ENCODE peak calls at places on chromosomes 5 and 9, in ten cellular contexts. B is breast epithelium, S is neural crest cell, T is transverse colon, N is IMR-90, A is OCI-LY7, U is Caco-2, L is HL-60, W is Panc1, R is epithelial cell of esophagus. C is an unnamed sample.

GRCh38 chr5:10461904-10462542 is 20.3 kb downstream of the ROPN1L start:
- DNase-seq in T (no peak), A (no peak), R (peak), U (peak), N (no peak), W (no peak), S (no peak), L (no peak), B (no peak), C (no peak)

GRCh38 chr5:61329729-61330128 is 2.3 kb upstream of the ZSWIM6 start:
- DNase-seq in T (no peak), A (no peak), B (no peak), R (no peak), U (no peak), S (no peak), W (no peak), L (no peak), N (peak), C (no peak)

GRCh38 chr9:108072740-108073139 is 583.2 kb upstream of the KLF4 start:
- DNase-seq in L (no peak), A (no peak), S (no peak), W (no peak), B (no peak), R (no peak), T (no peak), U (no peak), N (no peak), C (no peak)

GRCh38 chr5:143924311-143924710 is 112.3 kb downstream of the HMHB1 start:
- DNase-seq in W (no peak), U (no peak), N (peak), L (no peak), A (no peak), T (no peak), S (no peak), B (no peak), R (no peak), C (no peak)

GRCh38 chr5:172370648-172371248 is 83.6 kb downstream of the SH3PXD2B start:
- DNase-seq in S (peak), W (no peak), L (peak), N (peak), U (peak), T (no peak), A (peak), B (no peak), R (peak), C (no peak)

GRCh38 chr5:997001-997474 is 11.6 kb upstream of the NKD2 start:
- DNase-seq in T (peak), B (no peak), S (no peak), N (no peak), A (no peak), W (no peak), R (no peak), L (no peak), U (peak), C (no peak)

GRCh38 chr9:7961076-7961475 is 161.5 kb upstream of the DMAC1 start:
- DNase-seq in A (no peak), N (no peak), S (no peak), B (no peak), U (no peak), R (no peak), W (no peak), T (no peak), L (no peak), C (no peak)

GRCh38 chr5:34703767-34704324 is 47.7 kb downstream of the RAI14 start:
- DNase-seq in N (no peak), R (no peak), U (peak), L (no peak), A (no peak), T (no peak), W (no peak), S (no peak), B (no peak), C (no peak)

GRCh38 chr9:127087836-127088235 is 34.6 kb downstream of the ANGPTL2 start:
- DNase-seq in L (no peak), T (no peak), R (no peak), A (no peak), N (no peak), W (no peak), B (no peak), S (no peak), U (no peak), C (no peak)

GRCh38 chr5:86507574-86507973 is 110.2 kb upstream of the COX7C start:
- DNase-seq in S (no peak), U (no peak), B (no peak), R (peak), L (no peak), A (no peak), T (no peak), N (no peak), W (no peak), C (no peak)

GRCh38 chr5:43661102-43661501 is 58.1 kb downstream of the NNT start:
- DNase-seq in S (peak), L (no peak), T (no peak), A (peak), R (peak), B (no peak), U (peak), N (peak), W (peak), C (no peak)

GRCh38 chr9:121718501-121718900 is 67.1 kb downstream of the DAB2IP start:
- DNase-seq in W (no peak), T (no peak), R (peak), L (no peak), N (no peak), S (no peak), A (no peak), U (no peak), B (no peak), C (no peak)

GRCh38 chr9:15317836-15318235 is 10.8 kb upstream of the TTC39B start:
- DNase-seq in W (no peak), U (no peak), N (peak), L (no peak), S (no peak), T (no peak), B (no peak), R (no peak), A (no peak), C (no peak)

GRCh38 chr9:136378171-136379002 is 4.9 kb upstream of the CARD9 start:
- DNase-seq in R (no peak), A (no peak), B (no peak), U (no peak), T (no peak), S (no peak), N (no peak), L (no peak), W (no peak), C (no peak)

GRCh38 chr5:11602298-11602697 is 301.9 kb downstream of the CTNND2 start:
- DNase-seq in B (no peak), A (no peak), W (no peak), S (no peak), T (no peak), R (no peak), L (no peak), N (no peak), U (peak), C (no peak)

GRCh38 chr9:91935066-91935729 is 14.8 kb downstream of the ROR2 start:
- DNase-seq in W (no peak), U (no peak), T (no peak), N (no peak), S (no peak), A (no peak), L (no peak), B (peak), R (no peak), C (no peak)

GRCh38 chr5:146007270-146007669 is 70.9 kb downstream of the SH3RF2 start:
- DNase-seq in N (no peak), L (peak), R (no peak), A (no peak), S (no peak), B (no peak), U (peak), W (no peak), T (no peak), C (no peak)

GRCh38 chr9:96853711-96854072 is 622 bp downstream of the ZNF782 start:
- DNase-seq in R (peak), W (no peak), A (peak), U (no peak), S (no peak), L (no peak), N (peak), B (no peak), T (no peak), C (no peak)

GRCh38 chr5:61290815-61291214 is 41.2 kb upstream of the ZSWIM6 start:
- DNase-seq in S (no peak), T (peak), B (no peak), W (no peak), L (no peak), R (peak), N (no peak), A (no peak), U (no peak), C (no peak)

GRCh38 chr9:136690841-136691261 is 3.6 kb upstream of the AGPAT2 start:
- DNase-seq in S (no peak), N (no peak), U (no peak), L (no peak), T (no peak), R (no peak), W (no peak), B (no peak), A (no peak), C (no peak)

GRCh38 chr5:127313847-127314473 is 23.4 kb downstream of the MEGF10 start:
- DNase-seq in L (peak), B (peak), S (peak), N (peak), T (peak), A (peak), W (peak), U (peak), R (peak), C (no peak)

GRCh38 chr5:33272288-33272687 is 168.5 kb upstream of the TARS1 start:
- DNase-seq in T (no peak), R (peak), U (no peak), A (no peak), N (peak), W (peak), L (no peak), B (no peak), S (no peak), C (no peak)

GRCh38 chr9:78821126-78821822 is 524.3 kb downstream of the PSAT1 start:
- DNase-seq in L (peak), B (no peak), T (no peak), R (peak), A (peak), U (peak), S (no peak), W (no peak), N (peak), C (no peak)

GRCh38 chr5:80186634-80187033 is 69.2 kb downstream of the SERINC5 start:
- DNase-seq in T (peak), B (no peak), L (peak), N (no peak), S (no peak), R (peak), U (no peak), A (peak), W (no peak), C (no peak)

GRCh38 chr5:178547753-178548415 is 42.3 kb downstream of the COL23A1 start:
- DNase-seq in L (no peak), N (no peak), R (no peak), W (no peak), S (no peak), T (no peak), U (no peak), B (no peak), A (no peak), C (no peak)

GRCh38 chr5:142199388-142199787 is 90.8 kb downstream of the NDFIP1 start:
- DNase-seq in L (no peak), U (no peak), A (no peak), B (no peak), N (no peak), R (no peak), S (no peak), W (no peak), T (no peak), C (no peak)

GRCh38 chr5:142204219-142204618 is 95.6 kb downstream of the NDFIP1 start:
- DNase-seq in B (no peak), N (no peak), A (no peak), T (no peak), R (no peak), W (no peak), L (no peak), S (no peak), U (no peak), C (no peak)

GRCh38 chr5:142200387-142200786 is 91.8 kb downstream of the NDFIP1 start:
- DNase-seq in L (no peak), B (no peak), U (no peak), R (no peak), W (no peak), S (no peak), N (no peak), A (no peak), T (no peak), C (no peak)

GRCh38 chr5:142202282-142202681 is 93.7 kb downstream of the NDFIP1 start:
- DNase-seq in R (peak), T (no peak), B (no peak), U (no peak), N (peak), W (no peak), A (no peak), L (no peak), S (no peak), C (no peak)

DNA sequence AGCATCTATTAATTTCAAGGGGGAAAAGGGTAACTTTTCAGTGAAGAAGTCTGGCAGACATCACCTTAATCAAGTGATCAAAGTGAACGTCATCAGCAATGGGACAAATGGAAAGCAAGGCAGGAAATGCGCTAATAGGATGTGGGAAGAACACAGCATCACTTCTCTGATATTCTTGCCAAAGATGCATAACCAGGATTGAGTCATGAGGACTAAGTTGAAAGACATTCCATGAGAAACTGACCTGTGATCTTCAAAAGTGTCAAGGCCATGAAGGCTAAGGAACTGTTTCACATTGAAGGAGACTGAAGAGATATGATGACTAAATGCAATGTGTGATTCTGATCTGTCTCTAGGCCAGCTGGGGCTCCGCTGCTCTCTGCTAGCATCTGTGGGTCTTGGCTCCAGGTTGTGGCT is 92.9 kb downstream of the NDFIP1 start:
- DNase-seq in L (no peak), B (no peak), S (no peak), T (no peak), R (peak), A (no peak), U (no peak), W (peak), N (peak), C (no peak)
- TF ChIP-seq CTCF in L (no peak), B (no peak), S (no peak), T (no peak), R (no peak), A (no peak), U (no peak), W (no peak), N (no peak), C (no peak)

GRCh38 chr9:133163559-133164208 is at the start of gene GBGT1:
- DNase-seq in R (peak), S (peak), T (peak), N (no peak), A (peak), U (no peak), W (no peak), B (no peak), L (peak), C (peak)

GRCh38 chr9:133162802-133163558 is 734 bp downstream of the GBGT1 start:
- DNase-seq in R (no peak), S (no peak), T (no peak), L (no peak), N (no peak), B (no peak), W (no peak), U (no peak), A (no peak), C (no peak)

GRCh38 chr9:133158695-133159094 is 5.0 kb downstream of the GBGT1 start:
- DNase-seq in W (no peak), N (no peak), U (no peak), S (no peak), L (no peak), R (no peak), T (no peak), B (no peak), A (no peak), C (no peak)

GRCh38 chr9:133161542-133161950 is 2.2 kb downstream of the GBGT1 start:
- DNase-seq in A (no peak), R (no peak), L (no peak), N (no peak), B (no peak), W (no peak), T (no peak), S (no peak), U (no peak), C (no peak)

DNA sequence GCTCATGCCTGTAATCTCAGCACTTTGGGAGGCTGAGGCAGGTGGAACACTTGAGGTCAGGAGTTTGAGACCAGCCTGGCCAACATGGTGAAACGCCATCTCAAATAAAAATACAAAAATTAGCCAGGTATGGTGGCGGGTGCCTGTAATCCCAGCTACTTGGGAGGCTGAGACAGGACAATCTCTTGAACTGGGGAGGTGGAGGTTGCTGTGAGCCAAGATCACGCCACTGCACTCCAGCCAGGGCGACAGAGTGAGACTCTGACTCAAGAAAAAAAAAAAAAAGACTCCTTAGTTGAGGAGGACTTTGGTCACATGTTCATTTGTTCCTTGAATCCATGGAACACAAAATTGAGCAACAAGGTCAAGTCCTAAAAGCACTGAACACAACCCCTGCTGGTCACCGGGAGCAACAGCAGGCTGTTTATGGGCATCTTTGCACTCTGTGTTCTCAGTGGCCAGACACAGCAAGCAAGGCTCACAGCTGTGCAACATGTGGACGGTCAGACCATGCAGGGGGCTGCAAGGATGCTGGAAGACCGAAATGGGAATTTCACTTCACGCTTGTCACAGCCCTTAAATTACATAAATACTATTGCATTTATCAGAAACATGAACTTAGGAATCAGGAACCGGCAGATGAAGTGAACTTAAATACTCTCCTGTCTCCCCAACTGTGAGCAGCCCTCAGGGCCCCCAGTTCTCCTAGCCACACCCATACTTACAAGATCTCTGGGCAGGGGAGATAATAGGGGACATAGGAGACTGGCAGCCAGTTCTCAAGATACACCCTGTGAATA is 2.8 kb downstream of the GBGT1 start:
- DNase-seq in R (peak), T (peak), L (peak), W (no peak), B (no peak), S (peak), A (peak), U (peak), N (peak), C (no peak)
- TF ChIP-seq CTCF in R (peak), T (peak), L (peak), W (peak), B (peak), S (peak), A (peak), U (peak), N (peak), C (peak)

GRCh38 chr9:35598863-35599590 is 6.0 kb upstream of the TESK1 start:
- DNase-seq in U (peak), N (no peak), R (no peak), A (peak), W (no peak), T (peak), L (no peak), B (no peak), S (no peak), C (no peak)

GRCh38 chr9:35603506-35603985 is 1.5 kb upstream of the TESK1 start:
- DNase-seq in B (no peak), L (peak), R (peak), U (peak), N (peak), A (no peak), W (no peak), S (no peak), T (peak), C (no peak)

GRCh38 chr9:35604578-35605335 is at the start of gene TESK1:
- DNase-seq in B (peak), N (peak), W (peak), T (peak), U (peak), R (peak), A (peak), S (peak), L (peak), C (peak)

GRCh38 chr9:35603986-35604577 is 980 bp upstream of the TESK1 start:
- DNase-seq in A (peak), T (peak), N (peak), R (peak), U (peak), S (peak), B (peak), W (peak), L (peak), C (peak)

GRCh38 chr9:35599763-35600604 is 5.1 kb upstream of the TESK1 start:
- DNase-seq in S (no peak), N (no peak), L (peak), R (no peak), W (no peak), A (no peak), U (peak), B (no peak), T (no peak), C (no peak)
- TF ChIP-seq CTCF in S (no peak), N (no peak), L (no peak), R (no peak), W (no peak), A (peak), U (no peak), B (no peak), T (no peak), C (no peak)

GRCh38 chr9:35426627-35427026 is 63.3 kb upstream of the RUSC2 start:
- DNase-seq in U (no peak), R (peak), A (no peak), W (no peak), B (no peak), T (no peak), S (no peak), N (no peak), L (no peak), C (no peak)
- TF ChIP-seq CTCF in U (no peak), R (no peak), A (no peak), W (no peak), B (no peak), T (no peak), S (no peak), N (no peak), L (no peak), C (no peak)

GRCh38 chr5:153461341-153461740 is 29.1 kb upstream of the GRIA1 start:
- DNase-seq in S (no peak), N (no peak), R (peak), L (no peak), B (no peak), W (no peak), T (no peak), A (no peak), U (no peak), C (no peak)
- TF ChIP-seq CTCF in S (no peak), N (no peak), R (no peak), L (no peak), B (no peak), W (no peak), T (no peak), A (no peak), U (no peak), C (no peak)

GRCh38 chr9:19085295-19085694 is 17.4 kb downstream of the HAUS6 start:
- DNase-seq in L (no peak), U (peak), S (no peak), B (no peak), R (peak), A (peak), W (no peak), N (no peak), T (no peak), C (no peak)
- TF ChIP-seq CTCF in L (no peak), U (no peak), S (peak), B (peak), R (peak), A (peak), W (no peak), N (peak), T (peak), C (no peak)

GRCh38 chr9:22718653-22719052 is 272.0 kb downstream of the DMRTA1 start:
- DNase-seq in A (no peak), S (no peak), U (no peak), R (no peak), W (no peak), L (no peak), B (no peak), N (no peak), T (no peak), C (no peak)
- TF ChIP-seq CTCF in A (peak), S (peak), U (no peak), R (no peak), W (no peak), L (no peak), B (no peak), N (no peak), T (no peak), C (peak)

GRCh38 chr5:142597546-142598337 is 88.1 kb downstream of the FGF1 start:
- DNase-seq in B (no peak), R (peak), N (peak), L (no peak), A (no peak), T (no peak), U (peak), S (no peak), W (peak), C (no peak)
- TF ChIP-seq CTCF in B (no peak), R (peak), N (no peak), L (no peak), A (no peak), T (no peak), U (no peak), S (no peak), W (peak), C (no peak)

GRCh38 chr5:175797521-175798038 is 73.8 kb upstream of the CPLX2 start:
- DNase-seq in L (no peak), B (no peak), A (no peak), S (peak), U (peak), T (no peak), N (no peak), R (no peak), W (no peak), C (no peak)
- TF ChIP-seq CTCF in L (no peak), B (no peak), A (no peak), S (no peak), U (no peak), T (no peak), N (no peak), R (no peak), W (no peak), C (no peak)

GRCh38 chr5:93252165-93252564 is 328.9 kb downstream of the NR2F1-AS1 start:
- DNase-seq in U (no peak), W (no peak), B (no peak), A (no peak), T (no peak), N (no peak), L (no peak), R (no peak), S (no peak), C (no peak)
- TF ChIP-seq CTCF in U (no peak), W (peak), B (no peak), A (no peak), T (no peak), N (no peak), L (no peak), R (peak), S (no peak), C (no peak)

C was measured in mesothelial cell of epicardium.